ENCODE peak calls at places on chromosomes 12 and 14, in seven cellular contexts. K is MCF 10A, C is body of pancreas, E is lower leg skin, T is A549, X is left ventricle myocardium inferior, A is DND-41. W is an unnamed sample.

GRCh38 chr14:81534510-81535074 is 939 bp upstream of the SEL1L start:
- DNase-seq in K (no peak), X (no peak), T (no peak), A (no peak), C (no peak), E (no peak), W (no peak)

GRCh38 chr14:42027271-42027670 is 420.6 kb downstream of the LRFN5 start:
- DNase-seq in E (no peak), C (no peak), X (no peak), T (no peak), K (no peak), A (no peak), W (no peak)

GRCh38 chr14:59699422-59699821 is 122.8 kb upstream of the CCDC175 start:
- DNase-seq in A (no peak), K (no peak), X (no peak), T (no peak), E (no peak), C (no peak), W (no peak)

GRCh38 chr12:107539196-107539939 is 146.2 kb upstream of the PWP1 start:
- DNase-seq in K (no peak), E (no peak), T (no peak), A (no peak), X (no peak), C (no peak), W (no peak)

GRCh38 chr12:74129702-74130101 is 407.9 kb upstream of the ATXN7L3B start:
- DNase-seq in C (no peak), K (no peak), A (no peak), E (no peak), T (no peak), X (no peak), W (no peak)

GRCh38 chr12:68259318-68259940 is 6.0 kb upstream of the IL22 start:
- DNase-seq in C (no peak), T (no peak), X (no peak), A (no peak), E (no peak), K (peak; percentile 86), W (peak; percentile 31)

GRCh38 chr12:124098101-124098757 is 125.2 kb downstream of the ZNF664 start:
- DNase-seq in A (no peak), X (no peak), E (no peak), K (no peak), C (no peak), T (no peak), W (no peak)

GRCh38 chr12:22855456-22855855 is 230.5 kb downstream of the ETNK1 start:
- DNase-seq in A (no peak), T (no peak), K (no peak), E (no peak), C (no peak), X (no peak), W (no peak)

GRCh38 chr12:6949063-6949594 is 2.0 kb upstream of the PTPN6 start:
- DNase-seq in C (no peak), A (no peak), T (no peak), X (peak; percentile 13), E (no peak), K (no peak), W (no peak)

GRCh38 chr12:1226951-1227350 is 235.9 kb downstream of the ERC1 start:
- DNase-seq in A (no peak), E (no peak), C (no peak), X (no peak), T (no peak), K (no peak), W (no peak)